ENCODE peak calls at places on chromosomes 2 and 18, in four cellular contexts. P, X, N and L are unnamed samples.

GRCh38 chr2:144950874-144951560 is 431.1 kb upstream of the ZEB2 start:
- DNase-seq in P (no peak), X (no peak), N (no peak), L (peak; percentile 82)

GRCh38 chr2:219969508-219969907 is 342.1 kb downstream of the SLC4A3 start:
- DNase-seq in P (no peak), X (no peak), N (no peak), L (peak; percentile 66)

GRCh38 chr2:137123241-137123640 is 357.9 kb downstream of the THSD7B start:
- DNase-seq in P (no peak), X (no peak), N (no peak), L (no peak)

GRCh38 chr2:111235192-111235591 is 114.5 kb downstream of the BCL2L11 start:
- DNase-seq in P (no peak), X (no peak), N (no peak), L (no peak)

GRCh38 chr2:79393107-79393506 is 119.7 kb upstream of the CTNNA2 start:
- DNase-seq in P (no peak), X (no peak), N (no peak), L (no peak)

GRCh38 chr18:13036622-13037320 is 45.6 kb downstream of the CEP192 start:
- DNase-seq in P (no peak), X (no peak), N (no peak), L (peak; percentile 13)

GRCh38 chr2:176084629-176085119 is 912 bp upstream of the EVX2 start:
- DNase-seq in P (peak; percentile 28), X (no peak), N (no peak), L (no peak)

GRCh38 chr2:11582526-11583202 is 48.8 kb downstream of the GREB1 start:
- DNase-seq in P (peak; percentile 80), X (peak; percentile 76), N (peak; percentile 66), L (peak; percentile 81)

GRCh38 chr2:85265304-85265703 is 62.5 kb downstream of the TGOLN2 start:
- DNase-seq in P (no peak), X (no peak), N (no peak), L (no peak)

GRCh38 chr18:24443870-24444269 is 16.6 kb upstream of the HRH4 start:
- DNase-seq in P (no peak), X (no peak), N (no peak), L (no peak)

GRCh38 chr18:65788373-65788772 is 37.6 kb downstream of the CDH7 start:
- DNase-seq in P (peak; percentile 29), X (no peak), N (no peak), L (no peak)

GRCh38 chr18:12377556-12378553 is 828 bp upstream of the AFG3L2 start:
- DNase-seq in P (no peak), X (no peak), N (no peak), L (no peak)

GRCh38 chr2:152525277-152525838 is 190.4 kb downstream of the FMNL2 start:
- DNase-seq in P (no peak), X (no peak), N (no peak), L (peak; percentile 43)

GRCh38 chr18:37564796-37565137 is 831 bp downstream of the CELF4 start:
- DNase-seq in P (peak; percentile 82), X (peak; percentile 84), N (no peak), L (peak; percentile 54)

GRCh38 chr2:212064318-212064717 is 474.3 kb downstream of the ERBB4 start:
- DNase-seq in P (no peak), X (no peak), N (no peak), L (no peak)

GRCh38 chr2:107545066-107545465 is 281.6 kb upstream of the RGPD4 start:
- DNase-seq in P (no peak), X (no peak), N (no peak), L (no peak)

GRCh38 chr2:148607553-148607952 is 37.0 kb upstream of the EPC2 start:
- DNase-seq in P (no peak), X (no peak), N (no peak), L (no peak)

GRCh38 chr18:25503567-25504081 is 151.7 kb upstream of the ZNF521 start:
- DNase-seq in P (peak; percentile 44), X (peak; percentile 41), N (peak; percentile 9), L (peak; percentile 79)

GRCh38 chr18:41490861-41491260 is 464.2 kb upstream of the PIK3C3 start:
- DNase-seq in P (no peak), X (no peak), N (no peak), L (no peak)

GRCh38 chr2:112959109-112959591 is 18.7 kb upstream of the IL36G start:
- DNase-seq in P (peak; percentile 53), X (no peak), N (no peak), L (peak; percentile 18)

GRCh38 chr18:10377956-10378355 is 76.5 kb upstream of the APCDD1 start:
- DNase-seq in P (no peak), X (no peak), N (no peak), L (no peak)

GRCh38 chr2:210663574-210663973 is 107.2 kb downstream of the CPS1 start:
- DNase-seq in P (no peak), X (peak; percentile 11), N (no peak), L (peak; percentile 46)

GRCh38 chr2:78029392-78029995 is 507.3 kb upstream of the LRRTM4 start:
- DNase-seq in P (no peak), X (no peak), N (no peak), L (no peak)

GRCh38 chr2:161223139-161223732 is 63.0 kb downstream of the TANK start:
- DNase-seq in P (no peak), X (no peak), N (no peak), L (peak; percentile 59)

GRCh38 chr2:179251865-179252264 is 12.8 kb downstream of the SESTD1 start:
- DNase-seq in P (no peak), X (no peak), N (no peak), L (no peak)

GRCh38 chr18:69215151-69215550 is 185.5 kb upstream of the DOK6 start:
- DNase-seq in P (no peak), X (no peak), N (no peak), L (no peak)

GRCh38 chr2:16281451-16282330 is 341.3 kb downstream of the MYCN start:
- DNase-seq in P (peak; percentile 74), X (no peak), N (peak; percentile 27), L (peak; percentile 1)

GRCh38 chr2:72828840-72829507 is 3.1 kb upstream of the EXOC6B start:
- DNase-seq in P (no peak), X (no peak), N (no peak), L (no peak)
- H2BK15ac ChIP-seq in P (no peak overlapping the region), X (no peak overlapping the region), N (no peak overlapping the region), L (no peak overlapping the region)

GRCh38 chr2:17555150-17555549 is 14.7 kb downstream of the VSNL1 start:
- DNase-seq in P (no peak), X (no peak), N (no peak), L (no peak)

GRCh38 chr2:17558878-17559277 is 18.4 kb downstream of the VSNL1 start:
- DNase-seq in P (no peak), X (no peak), N (no peak), L (no peak)

GRCh38 chr2:17558053-17558452 is 17.6 kb downstream of the VSNL1 start:
- DNase-seq in P (no peak), X (no peak), N (no peak), L (no peak)

DNA sequence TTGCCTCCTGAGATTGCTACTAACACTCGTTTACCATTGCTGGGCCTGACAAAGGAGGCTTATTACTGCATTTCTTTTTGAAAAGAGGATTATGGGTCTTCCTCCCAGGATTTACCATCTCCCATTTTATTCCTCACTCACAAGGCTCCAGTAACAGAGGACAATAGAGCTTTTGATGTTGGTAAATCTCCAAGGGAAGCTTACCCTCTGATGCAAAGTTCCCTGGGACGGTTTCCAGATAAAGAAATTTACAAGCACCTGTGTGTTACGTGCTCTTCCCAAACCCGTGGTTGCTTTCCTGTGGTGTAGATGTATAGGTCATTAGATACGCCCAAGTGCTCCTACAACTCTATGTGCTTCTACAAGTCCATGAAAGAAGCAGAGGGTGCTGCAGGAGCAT is 17.1 kb downstream of the VSNL1 start:
- DNase-seq in P (no peak), X (no peak), N (no peak), L (no peak)
- H2BK12ac ChIP-seq in P (no peak overlapping the region), X (no peak overlapping the region), N (no peak overlapping the region), L (no peak overlapping the region)

DNA sequence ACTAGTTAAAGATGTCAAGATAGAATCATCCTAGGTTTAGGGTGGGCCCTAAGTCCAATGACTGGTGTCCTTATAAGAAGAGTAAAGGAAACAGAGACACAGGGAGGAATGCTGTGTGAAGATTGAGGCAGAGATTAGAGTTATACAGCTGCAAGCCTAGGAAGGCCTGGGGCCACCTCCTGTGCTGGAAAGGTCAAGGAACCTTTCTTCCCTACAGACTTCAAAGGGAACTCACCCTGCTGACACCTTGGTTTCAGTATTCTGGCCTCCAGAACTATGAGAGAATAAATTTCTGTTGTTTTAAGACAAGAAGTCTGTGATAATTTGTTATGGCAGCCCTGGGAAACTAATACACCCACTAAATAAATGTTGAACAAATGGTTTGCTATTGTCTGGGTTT is 102.3 kb upstream of the NEUROD1 start:
- DNase-seq in P (no peak), X (no peak), N (no peak), L (no peak)
- H2BK15ac ChIP-seq in P (no peak overlapping the region), X (no peak overlapping the region), N (no peak overlapping the region), L (no peak overlapping the region)

GRCh38 chr2:236499691-236500573 is 69.7 kb upstream of the ACKR3 start:
- DNase-seq in P (no peak), X (no peak), N (no peak), L (no peak)
- H2BK12ac ChIP-seq in P (no peak overlapping the region), X (no peak overlapping the region), N (no peak overlapping the region), L (no peak overlapping the region)

GRCh38 chr2:80822999-80823398 is 518.4 kb upstream of the LRRTM1 start:
- DNase-seq in P (no peak), X (no peak), N (no peak), L (no peak)
- H2BK15ac ChIP-seq in P (no peak overlapping the region), X (no peak overlapping the region), N (no peak overlapping the region), L (no peak overlapping the region)